ENCODE peak calls at places on chromosomes 5 and 9, in ten cellular contexts. One of them, this sample, is unnamed.

GRCh38 chr5:148474025-148474511 is 90.3 kb downstream of the FBXO38 start:
- DNase-seq in PC-3: no peak
- DNase-seq in cardiac muscle cell: no peak
- DNase-seq in astrocyte of the cerebellum: peak
- DNase-seq in heart left ventricle: peak
- DNase-seq in left ventricle myocardium inferior: peak
- DNase-seq in CD8-positive, alpha-beta T cell: no peak
- DNase-seq in esophagus squamous epithelium: no peak
- DNase-seq in aorta: no peak
- DNase-seq in lung: no peak
- DNase-seq in this sample: no peak

GRCh38 chr5:145718956-145719355 is 116.2 kb downstream of the PRELID2 start:
- DNase-seq in PC-3: peak
- DNase-seq in CD8-positive, alpha-beta T cell: no peak
- DNase-seq in esophagus squamous epithelium: no peak
- DNase-seq in left ventricle myocardium inferior: no peak
- DNase-seq in heart left ventricle: no peak
- DNase-seq in astrocyte of the cerebellum: peak
- DNase-seq in lung: no peak
- DNase-seq in aorta: no peak
- DNase-seq in cardiac muscle cell: peak
- DNase-seq in this sample: peak

GRCh38 chr9:100670719-100671118 is 92.8 kb downstream of the CAVIN4 start:
- DNase-seq in left ventricle myocardium inferior: no peak
- DNase-seq in lung: no peak
- DNase-seq in astrocyte of the cerebellum: peak
- DNase-seq in heart left ventricle: no peak
- DNase-seq in esophagus squamous epithelium: no peak
- DNase-seq in aorta: no peak
- DNase-seq in PC-3: no peak
- DNase-seq in cardiac muscle cell: no peak
- DNase-seq in CD8-positive, alpha-beta T cell: no peak
- DNase-seq in this sample: no peak

GRCh38 chr9:137294684-137295312 is 7.3 kb downstream of the NRARP start:
- DNase-seq in heart left ventricle: peak
- DNase-seq in esophagus squamous epithelium: no peak
- DNase-seq in astrocyte of the cerebellum: no peak
- DNase-seq in lung: no peak
- DNase-seq in cardiac muscle cell: no peak
- DNase-seq in PC-3: peak
- DNase-seq in CD8-positive, alpha-beta T cell: no peak
- DNase-seq in left ventricle myocardium inferior: no peak
- DNase-seq in aorta: no peak
- DNase-seq in this sample: no peak

GRCh38 chr5:141811287-141812155 is 66.7 kb downstream of the PCDH1 start:
- DNase-seq in cardiac muscle cell: peak
- DNase-seq in heart left ventricle: no peak
- DNase-seq in aorta: peak
- DNase-seq in left ventricle myocardium inferior: no peak
- DNase-seq in lung: no peak
- DNase-seq in CD8-positive, alpha-beta T cell: no peak
- DNase-seq in astrocyte of the cerebellum: no peak
- DNase-seq in esophagus squamous epithelium: no peak
- DNase-seq in PC-3: no peak
- DNase-seq in this sample: no peak

GRCh38 chr9:2493106-2493505 is 128.5 kb upstream of the VLDLR start:
- DNase-seq in PC-3: no peak
- DNase-seq in esophagus squamous epithelium: no peak
- DNase-seq in heart left ventricle: no peak
- DNase-seq in cardiac muscle cell: no peak
- DNase-seq in CD8-positive, alpha-beta T cell: no peak
- DNase-seq in aorta: no peak
- DNase-seq in astrocyte of the cerebellum: no peak
- DNase-seq in lung: no peak
- DNase-seq in left ventricle myocardium inferior: no peak
- DNase-seq in this sample: no peak

GRCh38 chr9:112572416-112572815 is 85.8 kb downstream of the KIAA1958 start:
- DNase-seq in heart left ventricle: no peak
- DNase-seq in cardiac muscle cell: no peak
- DNase-seq in aorta: no peak
- DNase-seq in PC-3: no peak
- DNase-seq in lung: no peak
- DNase-seq in astrocyte of the cerebellum: no peak
- DNase-seq in esophagus squamous epithelium: no peak
- DNase-seq in left ventricle myocardium inferior: no peak
- DNase-seq in CD8-positive, alpha-beta T cell: no peak
- DNase-seq in this sample: no peak

GRCh38 chr9:83649515-83649914 is 26.6 kb downstream of the IDNK start:
- DNase-seq in heart left ventricle: no peak
- DNase-seq in esophagus squamous epithelium: no peak
- DNase-seq in cardiac muscle cell: no peak
- DNase-seq in aorta: no peak
- DNase-seq in astrocyte of the cerebellum: no peak
- DNase-seq in lung: no peak
- DNase-seq in left ventricle myocardium inferior: no peak
- DNase-seq in CD8-positive, alpha-beta T cell: no peak
- DNase-seq in PC-3: no peak
- DNase-seq in this sample: no peak

GRCh38 chr9:4262735-4263141 is 37.1 kb downstream of the GLIS3 start:
- DNase-seq in cardiac muscle cell: no peak
- DNase-seq in lung: no peak
- DNase-seq in astrocyte of the cerebellum: peak
- DNase-seq in esophagus squamous epithelium: no peak
- DNase-seq in PC-3: peak
- DNase-seq in aorta: no peak
- DNase-seq in left ventricle myocardium inferior: no peak
- DNase-seq in CD8-positive, alpha-beta T cell: no peak
- DNase-seq in heart left ventricle: no peak
- DNase-seq in this sample: peak

DNA sequence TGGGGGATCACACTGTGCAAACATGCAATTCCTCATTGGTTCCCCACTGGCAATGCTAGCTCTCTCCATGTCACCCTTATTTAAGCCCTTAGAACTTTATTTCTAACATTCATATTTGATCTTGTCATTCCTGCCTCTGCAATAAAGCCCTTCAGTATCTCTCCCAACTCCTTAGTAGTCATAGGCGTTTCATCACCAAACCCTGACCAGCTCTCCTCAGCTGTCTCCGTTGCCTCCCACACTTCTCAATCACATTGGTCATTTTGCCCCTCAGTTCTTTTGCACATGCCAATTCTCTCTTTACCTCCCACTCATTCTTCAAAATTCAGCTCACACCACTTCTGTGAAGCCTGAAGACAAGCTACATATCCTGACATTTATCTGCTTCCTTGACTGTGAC is 2.8 kb upstream of the RUSC2 start:
- DNase-seq in aorta: no peak
- DNase-seq in esophagus squamous epithelium: no peak
- DNase-seq in PC-3: no peak
- DNase-seq in left ventricle myocardium inferior: no peak
- DNase-seq in CD8-positive, alpha-beta T cell: no peak
- DNase-seq in heart left ventricle: no peak
- DNase-seq in lung: no peak
- DNase-seq in cardiac muscle cell: no peak
- DNase-seq in astrocyte of the cerebellum: no peak
- DNase-seq in this sample: no peak
- H3K4me3 ChIP-seq in aorta: no peak
- H3K4me3 ChIP-seq in esophagus squamous epithelium: no peak
- H3K4me3 ChIP-seq in PC-3: no peak
- H3K4me3 ChIP-seq in left ventricle myocardium inferior: no peak
- H3K4me3 ChIP-seq in CD8-positive, alpha-beta T cell: no peak
- H3K4me3 ChIP-seq in heart left ventricle: no peak
- H3K4me3 ChIP-seq in lung: no peak
- H3K4me3 ChIP-seq in cardiac muscle cell: no peak
- H3K4me3 ChIP-seq in astrocyte of the cerebellum: no peak
- H3K4me3 ChIP-seq in this sample: no peak

GRCh38 chr5:107589520-107590193 is 81.1 kb downstream of the EFNA5 start:
- DNase-seq in astrocyte of the cerebellum: no peak
- DNase-seq in aorta: no peak
- DNase-seq in PC-3: no peak
- DNase-seq in cardiac muscle cell: no peak
- DNase-seq in lung: no peak
- DNase-seq in left ventricle myocardium inferior: no peak
- DNase-seq in heart left ventricle: no peak
- DNase-seq in CD8-positive, alpha-beta T cell: no peak
- DNase-seq in esophagus squamous epithelium: no peak
- DNase-seq in this sample: no peak
- H3K4me3 ChIP-seq in astrocyte of the cerebellum: no peak
- H3K4me3 ChIP-seq in aorta: no peak
- H3K4me3 ChIP-seq in PC-3: no peak
- H3K4me3 ChIP-seq in cardiac muscle cell: no peak
- H3K4me3 ChIP-seq in lung: no peak
- H3K4me3 ChIP-seq in left ventricle myocardium inferior: no peak
- H3K4me3 ChIP-seq in heart left ventricle: no peak
- H3K4me3 ChIP-seq in CD8-positive, alpha-beta T cell: no peak
- H3K4me3 ChIP-seq in esophagus squamous epithelium: no peak
- H3K4me3 ChIP-seq in this sample: no peak

GRCh38 chr9:77678136-77678535 is 30.0 kb upstream of the GNA14 start:
- DNase-seq in astrocyte of the cerebellum: no peak
- DNase-seq in CD8-positive, alpha-beta T cell: no peak
- DNase-seq in heart left ventricle: no peak
- DNase-seq in cardiac muscle cell: no peak
- DNase-seq in PC-3: no peak
- DNase-seq in esophagus squamous epithelium: no peak
- DNase-seq in left ventricle myocardium inferior: no peak
- DNase-seq in aorta: no peak
- DNase-seq in lung: no peak
- DNase-seq in this sample: no peak

GRCh38 chr9:77679696-77680359 is 31.7 kb upstream of the GNA14 start:
- DNase-seq in esophagus squamous epithelium: no peak
- DNase-seq in heart left ventricle: no peak
- DNase-seq in astrocyte of the cerebellum: no peak
- DNase-seq in PC-3: no peak
- DNase-seq in lung: no peak
- DNase-seq in aorta: no peak
- DNase-seq in left ventricle myocardium inferior: no peak
- DNase-seq in CD8-positive, alpha-beta T cell: no peak
- DNase-seq in cardiac muscle cell: no peak
- DNase-seq in this sample: no peak

GRCh38 chr9:77673912-77674791 is 26.0 kb upstream of the GNA14 start:
- DNase-seq in PC-3: no peak
- DNase-seq in esophagus squamous epithelium: no peak
- DNase-seq in left ventricle myocardium inferior: no peak
- DNase-seq in CD8-positive, alpha-beta T cell: no peak
- DNase-seq in heart left ventricle: no peak
- DNase-seq in aorta: no peak
- DNase-seq in lung: no peak
- DNase-seq in astrocyte of the cerebellum: no peak
- DNase-seq in cardiac muscle cell: no peak
- DNase-seq in this sample: no peak

GRCh38 chr9:77679088-77679487 is 31.0 kb upstream of the GNA14 start:
- DNase-seq in PC-3: peak
- DNase-seq in CD8-positive, alpha-beta T cell: no peak
- DNase-seq in lung: no peak
- DNase-seq in cardiac muscle cell: no peak
- DNase-seq in esophagus squamous epithelium: no peak
- DNase-seq in astrocyte of the cerebellum: no peak
- DNase-seq in aorta: no peak
- DNase-seq in heart left ventricle: no peak
- DNase-seq in left ventricle myocardium inferior: no peak
- DNase-seq in this sample: no peak
- H3K4me3 ChIP-seq in PC-3: no peak
- H3K4me3 ChIP-seq in CD8-positive, alpha-beta T cell: no peak
- H3K4me3 ChIP-seq in lung: no peak
- H3K4me3 ChIP-seq in cardiac muscle cell: no peak
- H3K4me3 ChIP-seq in esophagus squamous epithelium: no peak
- H3K4me3 ChIP-seq in astrocyte of the cerebellum: no peak
- H3K4me3 ChIP-seq in aorta: no peak
- H3K4me3 ChIP-seq in heart left ventricle: no peak
- H3K4me3 ChIP-seq in left ventricle myocardium inferior: no peak
- H3K4me3 ChIP-seq in this sample: no peak

GRCh38 chr9:6687180-6687579 is 41.7 kb upstream of the GLDC start:
- DNase-seq in aorta: no peak
- DNase-seq in cardiac muscle cell: no peak
- DNase-seq in left ventricle myocardium inferior: no peak
- DNase-seq in heart left ventricle: no peak
- DNase-seq in astrocyte of the cerebellum: no peak
- DNase-seq in esophagus squamous epithelium: no peak
- DNase-seq in CD8-positive, alpha-beta T cell: no peak
- DNase-seq in lung: no peak
- DNase-seq in PC-3: no peak
- DNase-seq in this sample: no peak

GRCh38 chr9:6686396-6686795 is 40.9 kb upstream of the GLDC start:
- DNase-seq in astrocyte of the cerebellum: no peak
- DNase-seq in PC-3: peak
- DNase-seq in esophagus squamous epithelium: no peak
- DNase-seq in aorta: no peak
- DNase-seq in left ventricle myocardium inferior: no peak
- DNase-seq in heart left ventricle: no peak
- DNase-seq in cardiac muscle cell: no peak
- DNase-seq in lung: no peak
- DNase-seq in CD8-positive, alpha-beta T cell: no peak
- DNase-seq in this sample: no peak

GRCh38 chr9:6692433-6692832 is 46.9 kb upstream of the GLDC start:
- DNase-seq in left ventricle myocardium inferior: no peak
- DNase-seq in esophagus squamous epithelium: no peak
- DNase-seq in aorta: no peak
- DNase-seq in PC-3: no peak
- DNase-seq in heart left ventricle: no peak
- DNase-seq in lung: no peak
- DNase-seq in astrocyte of the cerebellum: no peak
- DNase-seq in cardiac muscle cell: no peak
- DNase-seq in CD8-positive, alpha-beta T cell: no peak
- DNase-seq in this sample: no peak

GRCh38 chr9:6692891-6693361 is 47.4 kb upstream of the GLDC start:
- DNase-seq in aorta: no peak
- DNase-seq in heart left ventricle: no peak
- DNase-seq in CD8-positive, alpha-beta T cell: no peak
- DNase-seq in left ventricle myocardium inferior: no peak
- DNase-seq in esophagus squamous epithelium: no peak
- DNase-seq in PC-3: no peak
- DNase-seq in cardiac muscle cell: no peak
- DNase-seq in lung: no peak
- DNase-seq in astrocyte of the cerebellum: no peak
- DNase-seq in this sample: no peak

DNA sequence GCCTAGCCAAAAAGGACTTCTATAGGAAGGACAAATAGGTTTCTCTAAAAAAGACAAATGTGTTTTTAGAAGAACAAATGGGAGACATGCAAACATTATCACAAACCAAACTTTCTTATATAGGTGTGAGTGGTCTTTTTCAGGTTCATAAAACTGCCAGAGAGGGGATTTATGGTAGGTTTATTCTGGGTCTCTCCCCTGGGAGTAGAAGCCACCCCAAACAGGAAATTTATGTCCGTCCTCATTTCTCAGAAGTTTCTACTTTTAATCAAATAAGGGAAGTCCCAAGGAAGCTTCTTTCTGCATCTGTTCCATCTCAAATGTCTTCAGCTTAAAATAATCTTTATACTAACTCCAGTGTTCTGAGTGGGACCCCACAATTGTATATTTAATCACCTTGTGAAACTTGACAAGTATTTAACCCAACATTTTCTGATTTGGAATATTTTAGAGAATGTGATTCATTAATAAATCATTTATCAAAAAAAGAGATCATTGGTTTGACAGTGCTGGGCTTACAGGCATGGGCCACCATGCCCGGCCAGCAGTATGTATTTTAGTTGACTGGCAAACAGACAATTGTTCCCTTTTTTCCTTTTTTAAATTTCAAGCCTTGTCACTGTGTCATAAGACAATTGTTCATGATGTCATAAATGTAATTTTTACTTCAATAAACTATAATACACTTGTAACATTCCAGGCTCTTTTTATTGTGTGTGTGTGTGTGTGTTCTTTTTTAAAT is 44.5 kb upstream of the GLDC start:
- DNase-seq in heart left ventricle: no peak
- DNase-seq in left ventricle myocardium inferior: no peak
- DNase-seq in aorta: no peak
- DNase-seq in astrocyte of the cerebellum: no peak
- DNase-seq in CD8-positive, alpha-beta T cell: no peak
- DNase-seq in esophagus squamous epithelium: no peak
- DNase-seq in cardiac muscle cell: no peak
- DNase-seq in lung: no peak
- DNase-seq in PC-3: no peak
- DNase-seq in this sample: no peak
- H3K4me3 ChIP-seq in heart left ventricle: no peak
- H3K4me3 ChIP-seq in left ventricle myocardium inferior: no peak
- H3K4me3 ChIP-seq in aorta: no peak
- H3K4me3 ChIP-seq in astrocyte of the cerebellum: no peak
- H3K4me3 ChIP-seq in CD8-positive, alpha-beta T cell: no peak
- H3K4me3 ChIP-seq in esophagus squamous epithelium: no peak
- H3K4me3 ChIP-seq in cardiac muscle cell: no peak
- H3K4me3 ChIP-seq in lung: no peak
- H3K4me3 ChIP-seq in PC-3: no peak
- H3K4me3 ChIP-seq in this sample: no peak